ENCODE peak calls at places on chromosomes 12 and 14, in seven cellular contexts. W is CD8-positive, alpha-beta T cell; P is epithelial cell of esophagus; Y is CD4-positive, alpha-beta T cell; L is AG04450; O is IMR-90; B is cardiac muscle cell. A is an unnamed sample.

GRCh38 chr14:100130471-100130870 is 29.0 kb downstream of the DEGS2 start:
- DNase-seq in O (no peak), B (no peak), L (no peak), P (no peak), Y (no peak), W (no peak), A (no peak)

GRCh38 chr12:122471324-122472226 is 29.2 kb downstream of the ZCCHC8 start:
- DNase-seq in L (peak), O (peak), B (peak), W (no peak), P (peak), Y (no peak), A (peak)

GRCh38 chr14:60722836-60723217 is 1.3 kb downstream of the SIX4 start:
- DNase-seq in W (no peak), P (no peak), B (peak), L (no peak), Y (no peak), O (peak), A (peak)

GRCh38 chr14:74238974-74239847 is at the start of gene VSX2:
- DNase-seq in P (no peak), L (no peak), W (no peak), O (no peak), B (no peak), Y (no peak), A (no peak)

GRCh38 chr14:101056446-101056845 is 152.9 kb upstream of the RTL1 start:
- DNase-seq in L (no peak), P (no peak), B (no peak), O (peak), Y (no peak), W (no peak), A (no peak)

GRCh38 chr12:115000038-115000437 is 316.1 kb upstream of the TBX3 start:
- DNase-seq in P (no peak), B (peak), O (peak), L (no peak), Y (no peak), W (no peak), A (peak)

GRCh38 chr12:55470088-55470830 is at the start of gene OR6C70:
- DNase-seq in B (no peak), L (no peak), P (peak), O (no peak), W (no peak), Y (no peak), A (peak)

GRCh38 chr14:63297387-63297786 is 21.3 kb downstream of the GPHB5 start:
- DNase-seq in P (peak), W (no peak), B (no peak), L (no peak), O (no peak), Y (no peak), A (no peak)

GRCh38 chr12:88185988-88186387 is 43.9 kb downstream of the TMTC3 start:
- DNase-seq in Y (no peak), L (peak), O (peak), B (no peak), W (no peak), P (peak), A (peak)

GRCh38 chr14:105411017-105411941 is 8.3 kb upstream of the MTA1 start:
- DNase-seq in W (no peak), B (peak), P (peak), L (no peak), O (peak), Y (no peak), A (peak)

GRCh38 chr12:45587877-45588530 is 141.5 kb upstream of the ARID2 start:
- DNase-seq in P (peak), W (no peak), B (no peak), L (no peak), O (no peak), Y (no peak), A (no peak)

GRCh38 chr14:61705017-61705416 is 9.7 kb downstream of the HIF1A start:
- DNase-seq in P (no peak), O (peak), Y (no peak), B (no peak), W (no peak), L (no peak), A (no peak)

GRCh38 chr12:1590083-1590979 is 4.0 kb downstream of the FBXL14 start:
- DNase-seq in W (no peak), Y (no peak), P (no peak), L (no peak), B (peak), O (peak), A (no peak)

GRCh38 chr14:85172889-85173458 is 357.0 kb upstream of the FLRT2 start:
- DNase-seq in P (no peak), W (no peak), B (no peak), O (no peak), Y (no peak), L (no peak), A (no peak)

GRCh38 chr12:120388711-120389431 is 19.9 kb upstream of the MSI1 start:
- DNase-seq in P (no peak), W (no peak), B (peak), Y (no peak), L (no peak), O (no peak), A (no peak)

GRCh38 chr12:7994731-7995205 is 37.7 kb upstream of the FOXJ2 start:
- DNase-seq in O (peak), P (peak), W (no peak), L (peak), B (no peak), Y (no peak), A (peak)

GRCh38 chr12:19572920-19573558 is 133.7 kb downstream of the AEBP2 start:
- DNase-seq in B (peak), W (no peak), O (peak), Y (no peak), L (no peak), P (peak), A (peak)
- TF ChIP-seq CTCF in B (peak), W (peak), O (peak), Y (no peak), L (peak), P (peak), A (no peak)

DNA sequence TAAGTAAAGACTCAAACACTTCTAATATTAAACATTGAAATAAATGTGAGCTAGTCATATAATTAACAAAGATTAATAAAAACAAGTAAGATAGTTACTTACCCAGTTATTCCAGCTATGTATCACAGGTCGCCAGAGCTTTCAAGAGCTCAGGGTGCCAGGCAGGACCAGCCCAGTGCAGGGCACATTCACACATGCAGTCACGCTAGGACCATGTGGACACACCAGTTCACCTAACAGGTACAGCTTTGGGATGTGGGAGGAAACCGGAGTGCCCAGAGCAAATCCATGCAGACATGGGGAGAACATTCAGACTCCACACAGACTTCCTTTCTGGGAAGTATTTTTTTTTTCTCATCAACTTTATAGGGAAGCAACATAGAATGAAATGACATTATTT is 39.3 kb upstream of the KCNA1 start:
- DNase-seq in L (no peak), P (no peak), W (no peak), O (no peak), Y (no peak), B (no peak), A (no peak)
- TF ChIP-seq CTCF in L (no peak), P (no peak), W (no peak), O (no peak), Y (no peak), B (no peak), A (no peak)

DNA sequence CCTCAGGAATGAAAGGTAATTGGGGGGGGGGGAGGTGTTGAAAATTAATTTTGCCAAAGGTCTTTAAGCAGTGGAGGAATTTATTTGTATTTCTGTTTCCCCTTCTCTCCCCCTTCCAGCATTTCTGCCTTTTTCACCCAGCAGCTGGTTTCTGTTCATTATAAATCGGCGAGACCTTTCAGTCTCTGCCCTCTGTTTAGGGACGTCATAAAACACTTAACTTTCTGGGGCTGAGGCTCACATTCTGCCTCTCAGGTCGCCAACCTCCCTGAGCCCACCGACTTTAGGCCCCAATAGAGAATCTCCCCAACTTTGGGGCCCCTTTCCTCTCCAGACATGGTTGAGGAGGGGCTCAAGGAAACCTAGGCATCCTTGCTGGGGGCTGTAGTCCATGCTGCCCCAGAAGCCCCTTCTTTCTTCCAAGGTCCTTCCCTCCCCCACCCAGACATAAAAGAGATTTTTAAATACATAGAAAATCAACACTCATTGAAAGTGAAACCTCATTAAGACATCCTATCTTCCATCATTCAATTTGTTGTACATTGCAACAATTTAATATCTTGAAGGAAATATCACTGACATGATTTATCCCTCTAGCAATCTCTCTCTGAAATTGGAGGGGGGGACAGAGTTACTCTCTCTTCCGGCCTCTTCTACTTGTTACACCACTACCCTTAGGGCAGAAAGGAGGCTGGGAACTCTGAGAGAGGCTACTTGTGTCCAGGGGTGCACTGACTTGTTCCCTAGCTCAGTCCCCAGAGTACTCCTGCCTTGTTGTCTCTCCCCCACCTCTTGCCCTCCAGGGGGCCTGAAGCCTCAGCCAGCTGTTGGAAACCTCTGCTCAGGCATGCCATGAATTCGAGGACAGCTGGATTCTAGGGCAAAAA is 2.5 kb upstream of the HOXC6 start:
- DNase-seq in P (no peak), L (no peak), B (no peak), W (no peak), Y (no peak), O (no peak), A (no peak)
- TF ChIP-seq CTCF in P (no peak), L (no peak), B (no peak), W (no peak), Y (no peak), O (no peak), A (no peak)

GRCh38 chr12:112102127-112102526 is 6.5 kb downstream of the NAA25 start:
- DNase-seq in O (no peak), B (no peak), W (no peak), L (no peak), P (no peak), Y (no peak), A (no peak)
- TF ChIP-seq CTCF in O (no peak), B (no peak), W (no peak), L (no peak), P (no peak), Y (no peak), A (no peak)